ENCODE peak calls at places on chromosome 22, in four cellular contexts. U is heart right ventricle, T is substantia nigra, O is Caco-2. H is an unnamed sample.

GRCh38 chr22:42947211-42947990 is 67.5 kb downstream of the PACSIN2 start:
- DNase-seq in T (no peak), U (peak), O (peak), H (no peak)

GRCh38 chr22:36493690-36494110 is 12.3 kb upstream of the TXN2 start:
- DNase-seq in T (no peak), U (peak), O (no peak), H (no peak)

GRCh38 chr22:36838119-36839030 is 21.5 kb upstream of the PVALB start:
- DNase-seq in T (no peak), O (no peak), U (no peak), H (no peak)

GRCh38 chr22:32764330-32765116 is 37.0 kb upstream of the TIMP3 start:
- DNase-seq in U (peak), O (no peak), T (no peak), H (no peak)

GRCh38 chr22:44735518-44736428 is 16.6 kb upstream of the ARHGAP8 start:
- DNase-seq in T (peak), O (peak), U (peak), H (peak)

GRCh38 chr22:40922484-40923303 is 28.5 kb upstream of the RBX1 start:
- DNase-seq in T (no peak), U (peak), O (no peak), H (no peak)

GRCh38 chr22:49626361-49627216 is 201.1 kb downstream of the BRD1 start:
- DNase-seq in O (no peak), T (no peak), U (no peak), H (no peak)

GRCh38 chr22:47294222-47294532 is 531.7 kb downstream of the TBC1D22A start:
- DNase-seq in O (no peak), T (no peak), U (no peak), H (no peak)

GRCh38 chr22:30947163-30947820 is 21.3 kb downstream of the MORC2 start:
- DNase-seq in U (peak), T (peak), O (no peak), H (peak)